ENCODE peak calls at places on chromosome 1, in six cellular contexts. One of them, this sample, is unnamed.

GRCh38 chr1:65764052-65764451 is 28.6 kb upstream of the PDE4B start:
- DNase-seq in Right ventricle myocardium superior: no peak
- DNase-seq in NCI-H524: no peak
- DNase-seq in neural crest cell: no peak
- DNase-seq in stimulated activated CD4-positive, alpha-beta T cell treated with anti-CD3 and anti-CD28 coated beads, TNF-alpha, amount 100 ng/mL, for 48 hours: no peak
- DNase-seq in T47D: no peak
- DNase-seq in this sample: no peak

GRCh38 chr1:186849824-186850223 is 21.1 kb downstream of the PLA2G4A start:
- DNase-seq in Right ventricle myocardium superior: no peak
- DNase-seq in NCI-H524: no peak
- DNase-seq in neural crest cell: no peak
- DNase-seq in stimulated activated CD4-positive, alpha-beta T cell treated with anti-CD3 and anti-CD28 coated beads, TNF-alpha, amount 100 ng/mL, for 48 hours: no peak
- DNase-seq in T47D: no peak
- DNase-seq in this sample: no peak

GRCh38 chr1:10610901-10611600 is 136.3 kb downstream of the PEX14 start:
- DNase-seq in Right ventricle myocardium superior: no peak
- DNase-seq in NCI-H524: no peak
- DNase-seq in neural crest cell: no peak
- DNase-seq in stimulated activated CD4-positive, alpha-beta T cell treated with anti-CD3 and anti-CD28 coated beads, TNF-alpha, amount 100 ng/mL, for 48 hours: no peak
- DNase-seq in T47D: no peak
- DNase-seq in this sample: no peak

GRCh38 chr1:201783067-201783466 is 45.9 kb upstream of the IPO9 start:
- DNase-seq in Right ventricle myocardium superior: no peak
- DNase-seq in NCI-H524: no peak
- DNase-seq in neural crest cell: no peak
- DNase-seq in stimulated activated CD4-positive, alpha-beta T cell treated with anti-CD3 and anti-CD28 coated beads, TNF-alpha, amount 100 ng/mL, for 48 hours: no peak
- DNase-seq in T47D: no peak
- DNase-seq in this sample: no peak

GRCh38 chr1:227869851-227870305 is 54.4 kb downstream of the PRSS38 start:
- DNase-seq in Right ventricle myocardium superior: no peak
- DNase-seq in NCI-H524: no peak
- DNase-seq in neural crest cell: no peak
- DNase-seq in stimulated activated CD4-positive, alpha-beta T cell treated with anti-CD3 and anti-CD28 coated beads, TNF-alpha, amount 100 ng/mL, for 48 hours: no peak
- DNase-seq in T47D: no peak
- DNase-seq in this sample: no peak

GRCh38 chr1:199574949-199575348 is 452.6 kb upstream of the NR5A2 start:
- DNase-seq in Right ventricle myocardium superior: no peak
- DNase-seq in NCI-H524: no peak
- DNase-seq in neural crest cell: no peak
- DNase-seq in stimulated activated CD4-positive, alpha-beta T cell treated with anti-CD3 and anti-CD28 coated beads, TNF-alpha, amount 100 ng/mL, for 48 hours: no peak
- DNase-seq in T47D: peak; percentile 13
- DNase-seq in this sample: no peak

GRCh38 chr1:201628490-201628889 is 89.6 kb downstream of the NAV1 start:
- DNase-seq in Right ventricle myocardium superior: peak; percentile 49
- DNase-seq in NCI-H524: no peak
- DNase-seq in neural crest cell: no peak
- DNase-seq in stimulated activated CD4-positive, alpha-beta T cell treated with anti-CD3 and anti-CD28 coated beads, TNF-alpha, amount 100 ng/mL, for 48 hours: no peak
- DNase-seq in T47D: no peak
- DNase-seq in this sample: no peak

GRCh38 chr1:150487763-150488115 is 520 bp downstream of the TARS2 start:
- DNase-seq in Right ventricle myocardium superior: no peak
- DNase-seq in NCI-H524: no peak
- DNase-seq in neural crest cell: no peak
- DNase-seq in stimulated activated CD4-positive, alpha-beta T cell treated with anti-CD3 and anti-CD28 coated beads, TNF-alpha, amount 100 ng/mL, for 48 hours: no peak
- DNase-seq in T47D: no peak
- DNase-seq in this sample: no peak

GRCh38 chr1:29090937-29091618 is 32.6 kb downstream of the TMEM200B start:
- DNase-seq in Right ventricle myocardium superior: no peak
- DNase-seq in NCI-H524: no peak
- DNase-seq in neural crest cell: no peak
- DNase-seq in stimulated activated CD4-positive, alpha-beta T cell treated with anti-CD3 and anti-CD28 coated beads, TNF-alpha, amount 100 ng/mL, for 48 hours: no peak
- DNase-seq in T47D: no peak
- DNase-seq in this sample: no peak

GRCh38 chr1:201988593-201988992 is 6.1 kb downstream of the RNPEP start:
- DNase-seq in Right ventricle myocardium superior: no peak
- DNase-seq in NCI-H524: no peak
- DNase-seq in neural crest cell: no peak
- DNase-seq in stimulated activated CD4-positive, alpha-beta T cell treated with anti-CD3 and anti-CD28 coated beads, TNF-alpha, amount 100 ng/mL, for 48 hours: no peak
- DNase-seq in T47D: no peak
- DNase-seq in this sample: no peak

GRCh38 chr1:173603056-173603591 is at the start of gene SLC9C2:
- DNase-seq in Right ventricle myocardium superior: no peak
- DNase-seq in NCI-H524: no peak
- DNase-seq in neural crest cell: no peak
- DNase-seq in stimulated activated CD4-positive, alpha-beta T cell treated with anti-CD3 and anti-CD28 coated beads, TNF-alpha, amount 100 ng/mL, for 48 hours: no peak
- DNase-seq in T47D: peak; percentile 23
- DNase-seq in this sample: no peak

GRCh38 chr1:246795094-246795671 is 71.0 kb downstream of the SCCPDH start:
- DNase-seq in Right ventricle myocardium superior: no peak
- DNase-seq in NCI-H524: no peak
- DNase-seq in neural crest cell: no peak
- DNase-seq in stimulated activated CD4-positive, alpha-beta T cell treated with anti-CD3 and anti-CD28 coated beads, TNF-alpha, amount 100 ng/mL, for 48 hours: no peak
- DNase-seq in T47D: no peak
- DNase-seq in this sample: no peak

GRCh38 chr1:166705376-166706289 is 133.6 kb upstream of the POGK start:
- DNase-seq in Right ventricle myocardium superior: no peak
- DNase-seq in NCI-H524: no peak
- DNase-seq in neural crest cell: no peak
- DNase-seq in stimulated activated CD4-positive, alpha-beta T cell treated with anti-CD3 and anti-CD28 coated beads, TNF-alpha, amount 100 ng/mL, for 48 hours: no peak
- DNase-seq in T47D: no peak
- DNase-seq in this sample: no peak

GRCh38 chr1:174999926-175000696 is at the start of gene CACYBP:
- DNase-seq in Right ventricle myocardium superior: no peak
- DNase-seq in NCI-H524: no peak
- DNase-seq in neural crest cell: no peak
- DNase-seq in stimulated activated CD4-positive, alpha-beta T cell treated with anti-CD3 and anti-CD28 coated beads, TNF-alpha, amount 100 ng/mL, for 48 hours: peak; percentile 27
- DNase-seq in T47D: peak; percentile 52
- DNase-seq in this sample: no peak

GRCh38 chr1:156445789-156446263 is 54.7 kb downstream of the MEF2D start:
- DNase-seq in Right ventricle myocardium superior: peak; percentile 88
- DNase-seq in NCI-H524: peak; percentile 76
- DNase-seq in neural crest cell: peak; percentile 88
- DNase-seq in stimulated activated CD4-positive, alpha-beta T cell treated with anti-CD3 and anti-CD28 coated beads, TNF-alpha, amount 100 ng/mL, for 48 hours: peak; percentile 58
- DNase-seq in T47D: peak; percentile 86
- DNase-seq in this sample: peak; percentile 59